ENCODE peak calls at places on chromosomes 5 and 9, in nine cellular contexts. J is T-helper 2 cell; K is BJ; N is tibial nerve; H is NB4; S is myocyte; T is HFFc6; P is stimulated activated CD8-positive, alpha-beta memory T cell treated with anti-CD3 and anti-CD28 coated beads, Interleukin-4, amount 100 ng/mL, for 24 hours; A is substantia nigra. I is an unnamed sample.

GRCh38 chr9:7103382-7104170 is 345.8 kb downstream of the KDM4C start:
- DNase-seq in K (no peak), T (no peak), A (no peak), J (no peak), S (peak), P (no peak), H (peak), N (no peak), I (no peak)

GRCh38 chr9:5643005-5643624 is 14.2 kb downstream of the RIC1 start:
- DNase-seq in S (peak), A (no peak), N (no peak), K (no peak), H (no peak), P (no peak), T (no peak), J (no peak), I (no peak)

GRCh38 chr9:105978822-105979221 is 284.5 kb downstream of the TMEM38B start:
- DNase-seq in H (no peak), P (no peak), S (no peak), J (no peak), K (no peak), N (no peak), A (no peak), T (no peak), I (no peak)

GRCh38 chr5:60551829-60552228 is 148.1 kb downstream of the DEPDC1B start:
- DNase-seq in P (no peak), H (no peak), T (no peak), J (no peak), S (no peak), A (no peak), N (no peak), K (no peak), I (no peak)

GRCh38 chr5:95822038-95822407 is 503 bp downstream of the GLRX start:
- DNase-seq in A (no peak), P (no peak), N (peak), H (peak), K (no peak), S (peak), T (peak), J (peak), I (no peak)

GRCh38 chr5:178786859-178787499 is 56.5 kb upstream of the ZNF354A start:
- DNase-seq in S (peak), H (peak), K (peak), J (no peak), T (peak), P (no peak), A (no peak), N (no peak), I (no peak)

GRCh38 chr9:21711504-21711903 is 90.9 kb upstream of the MTAP start:
- DNase-seq in J (no peak), K (no peak), P (no peak), S (no peak), T (peak), H (no peak), A (no peak), N (no peak), I (no peak)

GRCh38 chr9:116269250-116269649 is 115.7 kb downstream of the PAPPA start:
- DNase-seq in K (no peak), H (no peak), A (no peak), N (no peak), T (no peak), S (peak), P (no peak), J (no peak), I (no peak)

GRCh38 chr5:149301744-149302380 is 30.2 kb downstream of the AFAP1L1 start:
- DNase-seq in J (no peak), K (peak), A (no peak), P (no peak), S (no peak), N (no peak), T (peak), H (no peak), I (no peak)

GRCh38 chr5:172420215-172420934 is 34.0 kb downstream of the SH3PXD2B start:
- DNase-seq in P (no peak), S (peak), N (peak), J (no peak), K (peak), A (peak), T (peak), H (peak), I (no peak)

GRCh38 chr9:88991066-88992030 is at the start of gene S1PR3:
- DNase-seq in K (no peak), J (no peak), T (no peak), P (peak), N (peak), S (peak), H (peak), A (no peak), I (no peak)

GRCh38 chr5:133942589-133943474 is 25.6 kb downstream of the C5orf15 start:
- DNase-seq in H (no peak), T (no peak), N (peak), P (no peak), J (no peak), S (peak), K (no peak), A (no peak), I (no peak)

GRCh38 chr5:91162534-91163381 is 220.4 kb downstream of the ARRDC3 start:
- DNase-seq in K (no peak), H (peak), J (no peak), P (peak), N (peak), T (peak), S (peak), A (no peak), I (peak)

GRCh38 chr5:59081693-59082092 is 498.8 kb downstream of the RAB3C start:
- DNase-seq in P (no peak), T (no peak), H (no peak), K (no peak), N (no peak), S (no peak), J (no peak), A (no peak), I (no peak)

GRCh38 chr5:142095651-142096330 is 12.8 kb upstream of the NDFIP1 start:
- DNase-seq in J (peak), S (no peak), A (no peak), N (no peak), H (peak), K (no peak), T (no peak), P (peak), I (peak)

GRCh38 chr5:34957857-34958690 is 28.7 kb downstream of the DNAJC21 start:
- DNase-seq in S (peak), P (no peak), N (peak), K (no peak), J (no peak), H (peak), A (no peak), T (peak), I (no peak)

GRCh38 chr5:59003641-59004040 is 420.8 kb downstream of the RAB3C start:
- DNase-seq in K (no peak), A (no peak), J (no peak), P (no peak), H (no peak), N (no peak), T (no peak), S (no peak), I (no peak)

GRCh38 chr5:79821-80220 is 12.1 kb upstream of the PLEKHG4B start:
- DNase-seq in S (no peak), K (no peak), H (no peak), J (no peak), P (no peak), A (no peak), T (no peak), N (no peak), I (no peak)

GRCh38 chr9:38120961-38121360 is 51.9 kb upstream of the SHB start:
- DNase-seq in S (no peak), P (no peak), N (no peak), H (no peak), A (no peak), T (no peak), J (no peak), K (no peak), I (no peak)